ENCODE peak calls at places on chromosomes 6 and 20, in four cellular contexts. One of them, this sample, is unnamed.

GRCh38 chr6:30490031-30490876 is 945 bp downstream of the HLA-E start:
- DNase-seq in GM12878: peak
- DNase-seq in HepG2: no peak
- DNase-seq in K562: peak
- DNase-seq in this sample: peak

GRCh38 chr6:98824163-98824906 is 10.0 kb upstream of the POU3F2 start:
- DNase-seq in GM12878: no peak
- DNase-seq in HepG2: no peak
- DNase-seq in K562: no peak
- DNase-seq in this sample: no peak

GRCh38 chr6:42390228-42390934 is 61.3 kb downstream of the TRERF1 start:
- DNase-seq in GM12878: no peak
- DNase-seq in HepG2: no peak
- DNase-seq in K562: no peak
- DNase-seq in this sample: no peak

GRCh38 chr6:160933256-160933655 is 58.3 kb upstream of the MAP3K4 start:
- DNase-seq in GM12878: no peak
- DNase-seq in HepG2: peak
- DNase-seq in K562: peak
- DNase-seq in this sample: no peak

GRCh38 chr6:132132911-132133639 is 181.9 kb upstream of the CCN2 start:
- DNase-seq in GM12878: no peak
- DNase-seq in HepG2: no peak
- DNase-seq in K562: no peak
- DNase-seq in this sample: no peak

GRCh38 chr6:22940571-22941290 is 371.4 kb downstream of the HDGFL1 start:
- DNase-seq in GM12878: no peak
- DNase-seq in HepG2: no peak
- DNase-seq in K562: no peak
- DNase-seq in this sample: no peak

GRCh38 chr20:46751856-46752255 is 42.4 kb downstream of the SLC2A10 start:
- DNase-seq in GM12878: no peak
- DNase-seq in HepG2: no peak
- DNase-seq in K562: peak
- DNase-seq in this sample: peak

GRCh38 chr6:22952076-22952475 is 382.7 kb downstream of the HDGFL1 start:
- DNase-seq in GM12878: no peak
- DNase-seq in HepG2: no peak
- DNase-seq in K562: no peak
- DNase-seq in this sample: no peak

GRCh38 chr6:29834564-29835436 is 7.2 kb downstream of the HLA-G start:
- DNase-seq in GM12878: no peak
- DNase-seq in HepG2: no peak
- DNase-seq in K562: peak
- DNase-seq in this sample: no peak

GRCh38 chr20:61185181-61185580 is 66.9 kb upstream of the CDH4 start:
- DNase-seq in GM12878: no peak
- DNase-seq in HepG2: no peak
- DNase-seq in K562: no peak
- DNase-seq in this sample: no peak

DNA sequence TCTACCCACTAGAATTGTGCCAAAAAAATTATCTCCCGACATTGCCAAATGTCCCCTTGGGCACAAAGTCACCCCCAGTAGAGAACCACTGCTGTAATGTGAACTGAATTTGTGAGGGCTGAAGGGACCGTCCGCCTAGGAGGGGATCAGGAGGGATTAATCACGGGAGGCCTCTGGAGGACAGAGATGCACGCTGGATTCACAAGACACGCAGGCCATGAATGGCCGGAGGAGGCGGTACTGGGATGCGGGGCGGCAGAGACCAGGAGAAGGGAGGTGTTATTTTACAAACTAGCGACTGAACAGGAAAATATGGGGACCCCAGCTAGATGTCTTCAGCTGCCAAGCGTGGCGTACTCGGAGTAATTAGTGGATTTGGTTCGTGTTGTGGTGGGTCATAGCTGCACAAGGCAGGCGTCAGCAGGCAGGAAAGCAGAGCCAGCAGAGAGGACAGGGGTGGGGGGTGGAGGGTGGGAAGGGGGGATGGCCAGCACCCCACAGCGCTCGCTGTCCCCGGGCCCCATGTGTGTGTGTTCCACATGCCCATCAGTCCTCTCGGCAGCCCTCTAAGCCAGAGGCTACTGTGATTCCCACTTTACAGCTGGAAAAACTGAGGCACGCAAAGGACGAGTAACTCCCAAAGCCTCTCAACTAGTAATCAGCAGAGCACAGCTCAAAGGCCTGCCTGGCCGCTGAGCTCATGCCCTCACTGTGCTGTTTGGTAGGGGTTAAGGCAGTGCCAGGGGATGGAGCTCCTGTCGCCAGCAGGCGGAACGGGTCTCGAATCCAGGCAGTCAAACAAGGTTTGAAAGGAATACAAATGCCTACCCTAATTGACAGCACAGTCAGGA is 175.0 kb downstream of the ZDHHC14 start:
- DNase-seq in GM12878: no peak
- DNase-seq in HepG2: no peak
- DNase-seq in K562: no peak
- DNase-seq in this sample: no peak
- TF ChIP-seq ESRRA in GM12878: no peak
- TF ChIP-seq ESRRA in HepG2: no peak
- TF ChIP-seq ESRRA in K562: no peak
- TF ChIP-seq ESRRA in this sample: no peak

DNA sequence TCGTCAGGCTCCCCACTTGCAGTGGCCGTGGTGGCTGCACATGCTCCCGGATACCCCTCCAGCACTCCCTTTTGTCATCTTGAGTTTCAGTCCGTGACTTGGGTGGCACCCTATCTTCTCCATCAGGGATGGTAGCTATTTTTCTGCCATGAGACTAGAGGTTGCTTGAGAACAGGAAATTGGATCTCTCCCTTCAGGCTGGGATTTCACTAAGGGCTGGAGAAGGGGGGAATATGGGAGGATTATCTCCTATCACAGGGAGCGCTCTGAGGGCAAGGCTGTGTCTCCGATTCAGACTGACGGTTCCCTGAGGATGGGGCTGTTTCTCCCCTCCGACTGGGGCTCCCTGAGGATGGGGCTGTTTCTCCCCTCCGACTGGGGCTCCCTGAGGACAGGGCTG is 123.1 kb downstream of the MRPL14 start:
- DNase-seq in GM12878: no peak
- DNase-seq in HepG2: no peak
- DNase-seq in K562: no peak
- DNase-seq in this sample: no peak
- TF ChIP-seq HDAC2 in GM12878: no peak
- TF ChIP-seq HDAC2 in HepG2: no peak
- TF ChIP-seq HDAC2 in K562: no peak
- TF ChIP-seq HDAC2 in this sample: no peak

GRCh38 chr20:50577175-50578018 is 67.2 kb downstream of the PTPN1 start:
- DNase-seq in GM12878: no peak
- DNase-seq in HepG2: no peak
- DNase-seq in K562: no peak
- DNase-seq in this sample: no peak

GRCh38 chr20:50580016-50580747 is 70.0 kb downstream of the PTPN1 start:
- DNase-seq in GM12878: no peak
- DNase-seq in HepG2: peak
- DNase-seq in K562: peak
- DNase-seq in this sample: peak

GRCh38 chr20:50578778-50579165 is 68.6 kb downstream of the PTPN1 start:
- DNase-seq in GM12878: no peak
- DNase-seq in HepG2: no peak
- DNase-seq in K562: no peak
- DNase-seq in this sample: no peak

GRCh38 chr20:50579511-50579910 is 69.3 kb downstream of the PTPN1 start:
- DNase-seq in GM12878: no peak
- DNase-seq in HepG2: no peak
- DNase-seq in K562: no peak
- DNase-seq in this sample: no peak

GRCh38 chr20:50578061-50578777 is 68.0 kb downstream of the PTPN1 start:
- DNase-seq in GM12878: no peak
- DNase-seq in HepG2: no peak
- DNase-seq in K562: no peak
- DNase-seq in this sample: no peak
- TF ChIP-seq ESRRA in GM12878: no peak
- TF ChIP-seq ESRRA in HepG2: no peak
- TF ChIP-seq ESRRA in K562: no peak
- TF ChIP-seq ESRRA in this sample: no peak

DNA sequence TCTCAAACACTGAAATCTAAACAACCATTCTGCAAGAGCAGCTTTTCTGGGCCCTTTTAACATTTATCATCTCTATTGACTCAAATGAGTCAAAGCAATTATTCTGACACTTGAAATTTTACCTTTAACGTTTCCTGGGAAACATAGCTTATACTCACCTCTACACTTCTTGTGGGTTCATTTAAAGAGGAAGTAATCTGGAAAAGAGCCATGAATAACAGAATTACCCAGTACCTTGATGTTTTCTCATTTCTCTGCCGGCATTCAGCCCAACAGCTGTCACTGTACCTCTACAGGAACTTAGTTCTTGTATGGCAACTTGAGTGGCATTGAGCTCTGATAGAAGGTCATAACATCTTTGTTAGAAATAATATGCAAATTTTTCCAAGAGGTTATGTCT is 272.2 kb downstream of the KCNQ5 start:
- DNase-seq in GM12878: no peak
- DNase-seq in HepG2: no peak
- DNase-seq in K562: no peak
- DNase-seq in this sample: no peak
- TF ChIP-seq HDAC2 in GM12878: no peak
- TF ChIP-seq HDAC2 in HepG2: no peak
- TF ChIP-seq HDAC2 in K562: no peak
- TF ChIP-seq HDAC2 in this sample: no peak

GRCh38 chr20:14245368-14245970 is 91.9 kb downstream of the FLRT3 start:
- DNase-seq in GM12878: no peak
- DNase-seq in HepG2: no peak
- DNase-seq in K562: no peak
- DNase-seq in this sample: no peak
- TF ChIP-seq ESRRA in GM12878: no peak
- TF ChIP-seq ESRRA in HepG2: no peak
- TF ChIP-seq ESRRA in K562: no peak
- TF ChIP-seq ESRRA in this sample: no peak

DNA sequence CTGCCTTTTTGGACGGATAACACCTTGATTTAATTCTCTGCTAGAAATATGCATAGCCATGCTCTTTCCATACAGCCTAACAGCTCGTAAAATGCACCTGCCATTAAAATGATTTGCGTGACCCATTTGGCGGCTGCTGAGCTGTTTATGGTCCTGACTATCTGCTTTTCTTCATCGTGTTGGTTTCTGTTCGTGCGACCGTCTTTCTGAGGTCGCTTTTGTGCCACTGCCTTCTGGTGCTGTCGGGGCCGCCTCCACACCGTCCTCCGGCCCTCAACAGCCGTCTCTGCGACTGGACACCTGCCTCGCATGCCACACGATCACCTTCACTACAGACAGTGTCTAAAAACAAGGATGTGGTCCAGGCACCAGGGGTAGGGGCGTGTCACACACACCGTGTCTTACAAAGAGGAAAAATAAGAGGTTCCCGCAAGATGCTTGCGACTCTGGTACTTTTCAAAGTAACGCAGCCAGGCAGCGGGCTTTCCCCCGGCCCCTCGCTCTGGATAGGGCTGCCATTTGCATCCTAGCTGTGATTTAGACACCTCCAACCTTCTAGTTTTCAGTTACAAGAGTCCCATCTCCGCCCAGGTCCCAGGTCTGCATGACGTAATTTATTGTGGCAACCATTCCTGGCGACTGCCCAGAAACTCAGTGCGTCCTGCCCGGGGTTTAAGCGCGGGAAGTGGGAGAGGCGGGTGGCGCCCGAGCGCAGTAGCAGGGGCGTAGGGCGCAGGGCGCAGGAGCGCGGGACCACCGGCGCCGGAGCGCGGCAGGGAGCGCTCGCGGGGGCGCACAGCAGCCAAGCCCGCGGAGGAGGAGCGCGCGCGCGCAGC is at the start of gene STMND1:
- DNase-seq in GM12878: no peak
- DNase-seq in HepG2: no peak
- DNase-seq in K562: no peak
- DNase-seq in this sample: peak
- TF ChIP-seq HDAC2 in GM12878: no peak
- TF ChIP-seq HDAC2 in HepG2: no peak
- TF ChIP-seq HDAC2 in K562: no peak
- TF ChIP-seq HDAC2 in this sample: no peak

GRCh38 chr6:127460465-127460864 is 1.3 kb upstream of the KIAA0408 start:
- DNase-seq in GM12878: no peak
- DNase-seq in HepG2: no peak
- DNase-seq in K562: no peak
- DNase-seq in this sample: no peak
- TF ChIP-seq ESRRA in GM12878: no peak
- TF ChIP-seq ESRRA in HepG2: no peak
- TF ChIP-seq ESRRA in K562: no peak
- TF ChIP-seq ESRRA in this sample: no peak

GRCh38 chr6:27177454-27178000 is 70.0 kb upstream of the PRSS16 start:
- DNase-seq in GM12878: no peak
- DNase-seq in HepG2: peak
- DNase-seq in K562: peak
- DNase-seq in this sample: peak
- TF ChIP-seq HDAC2 in GM12878: no peak
- TF ChIP-seq HDAC2 in HepG2: peak
- TF ChIP-seq HDAC2 in K562: no peak
- TF ChIP-seq HDAC2 in this sample: no peak

GRCh38 chr6:11766589-11767450 is 11.8 kb downstream of the ADTRP start:
- DNase-seq in GM12878: no peak
- DNase-seq in HepG2: peak
- DNase-seq in K562: no peak
- DNase-seq in this sample: peak

GRCh38 chr6:11766056-11766455 is 12.5 kb downstream of the ADTRP start:
- DNase-seq in GM12878: no peak
- DNase-seq in HepG2: no peak
- DNase-seq in K562: peak
- DNase-seq in this sample: peak

GRCh38 chr6:11769816-11770545 is 8.6 kb downstream of the ADTRP start:
- DNase-seq in GM12878: no peak
- DNase-seq in HepG2: no peak
- DNase-seq in K562: peak
- DNase-seq in this sample: no peak

GRCh38 chr6:11769244-11769643 is 9.4 kb downstream of the ADTRP start:
- DNase-seq in GM12878: no peak
- DNase-seq in HepG2: no peak
- DNase-seq in K562: no peak
- DNase-seq in this sample: no peak

GRCh38 chr6:11767458-11767857 is 11.1 kb downstream of the ADTRP start:
- DNase-seq in GM12878: no peak
- DNase-seq in HepG2: no peak
- DNase-seq in K562: no peak
- DNase-seq in this sample: no peak
- TF ChIP-seq ESRRA in GM12878: no peak
- TF ChIP-seq ESRRA in HepG2: no peak
- TF ChIP-seq ESRRA in K562: no peak
- TF ChIP-seq ESRRA in this sample: no peak

GRCh38 chr20:57094171-57094891 is 172.1 kb downstream of the BMP7 start:
- DNase-seq in GM12878: no peak
- DNase-seq in HepG2: no peak
- DNase-seq in K562: no peak
- DNase-seq in this sample: no peak

GRCh38 chr20:57092900-57093238 is 173.6 kb downstream of the BMP7 start:
- DNase-seq in GM12878: no peak
- DNase-seq in HepG2: no peak
- DNase-seq in K562: no peak
- DNase-seq in this sample: no peak

GRCh38 chr20:57094991-57095390 is 171.4 kb downstream of the BMP7 start:
- DNase-seq in GM12878: no peak
- DNase-seq in HepG2: no peak
- DNase-seq in K562: no peak
- DNase-seq in this sample: no peak

GRCh38 chr20:57092112-57092899 is 174.1 kb downstream of the BMP7 start:
- DNase-seq in GM12878: peak
- DNase-seq in HepG2: peak
- DNase-seq in K562: peak
- DNase-seq in this sample: peak

GRCh38 chr20:57093766-57094165 is 172.7 kb downstream of the BMP7 start:
- DNase-seq in GM12878: no peak
- DNase-seq in HepG2: no peak
- DNase-seq in K562: no peak
- DNase-seq in this sample: no peak
- TF ChIP-seq HDAC2 in GM12878: no peak
- TF ChIP-seq HDAC2 in HepG2: no peak
- TF ChIP-seq HDAC2 in K562: no peak
- TF ChIP-seq HDAC2 in this sample: no peak